ENCODE peak calls at places on chromosomes 6 and 20, in seven cellular contexts. F is mucosa of descending colon, D is osteoblast, N is neuronal stem cell, O is prostate gland, K is keratinocyte, I is kidney. H is an unnamed sample.
A peak's percentile ranks its signal among the peaks of the same experiment; 100 is the strongest.

GRCh38 chr6:36839819-36840379 is 655 bp upstream of the CPNE5 start:
- DNase-seq in I (no peak), D (peak; percentile 92), O (no peak), N (no peak), F (no peak), K (no peak), H (peak; percentile 68)

GRCh38 chr6:100913400-100914276 is 32.5 kb upstream of the ASCC3 start:
- DNase-seq in O (no peak), I (no peak), D (no peak), K (no peak), N (no peak), F (no peak), H (peak; percentile 41)

GRCh38 chr20:50624351-50625016 is 66.9 kb downstream of the RIPOR3 start:
- DNase-seq in F (no peak), I (peak; percentile 92), K (no peak), O (peak; percentile 63), D (peak; percentile 63), N (no peak), H (no peak)

GRCh38 chr6:116446399-116446798 is 14.8 kb upstream of the CALHM6 start:
- DNase-seq in F (no peak), O (no peak), K (no peak), D (no peak), N (no peak), I (no peak), H (peak; percentile 37)

GRCh38 chr6:49072885-49073620 is 390.0 kb downstream of the MMUT start:
- DNase-seq in I (no peak), D (no peak), N (no peak), K (no peak), O (no peak), F (no peak), H (no peak)

GRCh38 chr6:138690975-138691594 is 82.5 kb upstream of the CCDC28A start:
- DNase-seq in D (peak; percentile 27), O (no peak), K (no peak), F (no peak), N (no peak), I (no peak), H (no peak)

GRCh38 chr20:63395723-63396122 is 34.6 kb upstream of the CHRNA4 start:
- DNase-seq in O (no peak), I (no peak), N (no peak), D (no peak), K (no peak), F (no peak), H (no peak)

GRCh38 chr20:63322146-63322922 is 29.3 kb downstream of the COL20A1 start:
- DNase-seq in K (no peak), O (no peak), F (no peak), D (no peak), I (peak; percentile 59), N (no peak), H (no peak)

GRCh38 chr6:43806041-43806757 is 36.2 kb downstream of the VEGFA start:
- DNase-seq in N (no peak), F (peak; percentile 90), O (no peak), D (no peak), K (no peak), I (no peak), H (peak; percentile 64)

GRCh38 chr6:98835149-98836024 is 1.0 kb downstream of the POU3F2 start:
- DNase-seq in K (no peak), I (peak; percentile 70), N (peak; percentile 54), F (no peak), O (no peak), D (peak; percentile 76), H (no peak)

GRCh38 chr6:98838027-98838426 is 3.7 kb downstream of the POU3F2 start:
- DNase-seq in I (no peak), O (no peak), N (no peak), F (no peak), D (no peak), K (no peak), H (no peak)

GRCh38 chr6:98834060-98835031 is at the start of gene POU3F2:
- DNase-seq in D (peak; percentile 96), F (peak; percentile 70), I (peak; percentile 86), N (peak; percentile 98), O (peak; percentile 43), K (no peak), H (peak; percentile 66)

GRCh38 chr6:98836962-98837944 is 2.9 kb downstream of the POU3F2 start:
- DNase-seq in I (no peak), D (peak; percentile 47), K (no peak), O (no peak), F (no peak), N (peak; percentile 23), H (no peak)

GRCh38 chr6:98836025-98836961 is 1.9 kb downstream of the POU3F2 start:
- DNase-seq in O (no peak), I (no peak), N (no peak), K (no peak), F (no peak), D (peak; percentile 58), H (no peak)
- H3K4me3 ChIP-seq in O (no peak overlapping the region), I (no peak overlapping the region), N (peak overlapping the region; percentile 99), K (no peak overlapping the region), F (no peak overlapping the region), D (no peak overlapping the region), H (no peak overlapping the region)

GRCh38 chr20:32019156-32019510 is 8.9 kb downstream of the CCM2L start:
- DNase-seq in O (no peak), F (no peak), I (no peak), N (peak; percentile 24), K (no peak), D (no peak), H (peak; percentile 20)
- H3K4me3 ChIP-seq in O (peak overlapping the region; percentile 44), F (no peak overlapping the region), I (no peak overlapping the region), N (peak overlapping the region; percentile 52), K (no peak overlapping the region), D (no peak overlapping the region), H (no peak overlapping the region)

DNA sequence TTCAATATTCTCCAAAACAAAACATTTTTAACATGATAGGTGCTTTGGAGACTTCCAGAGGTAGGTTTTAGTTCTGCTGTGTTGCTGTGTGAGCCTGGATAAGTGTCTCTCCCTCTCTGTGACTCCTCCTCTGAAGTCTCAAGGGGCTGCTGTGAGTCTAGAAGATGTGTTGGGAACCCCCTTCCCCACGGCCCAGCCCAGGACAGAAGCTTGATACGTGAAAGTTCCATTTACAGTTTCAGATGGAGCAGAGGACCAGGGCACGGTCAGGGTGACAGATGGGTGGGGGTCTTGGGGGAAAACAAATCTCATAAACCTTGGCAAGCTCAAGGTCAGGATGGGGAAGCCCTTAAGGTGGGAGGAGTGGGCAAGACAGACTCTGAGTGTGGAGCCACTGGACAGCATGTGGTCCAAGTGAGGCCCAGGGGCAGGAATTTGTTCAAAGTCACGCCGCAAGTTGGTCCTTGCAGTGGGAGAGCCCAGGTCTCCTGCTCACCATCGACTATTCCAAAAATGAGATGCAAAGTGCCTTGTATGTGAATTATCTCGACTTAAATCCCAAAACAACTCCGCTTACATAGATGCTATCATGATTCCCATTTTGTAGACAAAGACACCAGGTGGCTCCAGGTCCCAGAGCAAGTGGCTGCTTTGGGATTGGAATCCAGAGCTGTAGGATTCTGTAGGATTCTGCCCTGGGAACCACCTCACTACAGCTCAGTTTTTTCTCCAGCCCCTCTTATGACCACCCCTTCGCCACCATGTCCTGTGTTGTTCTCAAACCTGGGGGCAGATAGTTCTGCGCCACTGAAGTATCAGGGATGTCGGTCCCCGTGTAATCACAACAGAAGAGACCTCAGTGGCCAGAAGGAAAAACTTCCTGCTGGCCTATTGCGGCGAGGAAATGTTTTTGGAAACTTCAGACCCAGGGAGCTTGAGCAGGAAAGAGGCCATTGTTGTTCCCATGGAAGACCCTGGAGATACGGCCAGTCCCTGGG is 1.9 kb downstream of the TGM2 start:
- DNase-seq in I (peak; percentile 26), K (no peak), O (no peak), D (no peak), F (no peak), N (no peak), H (no peak)
- H3K4me3 ChIP-seq in I (peak overlapping the region; percentile 68), K (no peak overlapping the region), O (no peak overlapping the region), D (peak overlapping the region; percentile 77), F (no peak overlapping the region), N (no peak overlapping the region), H (no peak overlapping the region)

DNA sequence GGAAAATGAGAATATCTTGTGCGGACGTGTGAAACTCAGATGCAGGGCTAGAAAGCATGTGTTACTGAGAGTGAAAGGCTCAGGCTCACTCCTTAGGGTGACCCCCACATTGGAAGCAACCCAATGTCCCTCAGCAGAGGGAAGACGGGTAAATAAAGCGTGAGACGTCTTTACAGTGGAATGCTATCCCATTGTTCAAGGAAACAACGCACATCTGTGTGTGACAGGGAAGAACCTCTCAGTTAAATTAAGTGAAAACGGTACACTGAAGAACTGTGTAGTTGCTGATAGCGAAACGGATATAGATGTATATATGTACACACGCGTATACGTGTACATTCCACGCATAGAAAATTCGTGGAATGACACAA is 839 bp downstream of the HNF4A start:
- DNase-seq in N (no peak), K (no peak), F (no peak), I (no peak), O (no peak), D (no peak), H (no peak)
- H3K4me3 ChIP-seq in N (no peak overlapping the region), K (no peak overlapping the region), F (peak overlapping the region; percentile 52), I (no peak overlapping the region), O (no peak overlapping the region), D (no peak overlapping the region), H (no peak overlapping the region)